ENCODE peak calls at places on chromosomes 3 and 15, in nine cellular contexts. T is suprapubic skin; N is cardiac muscle cell; R is stimulated activated naive CD4-positive, alpha-beta T cell; C is mucosa of descending colon; B is ovary; W is coronary artery; D is osteocyte; X is type B pancreatic cell. Q is an unnamed sample.

GRCh38 chr3:161222662-161223061 is 1.6 kb downstream of the NMD3 start:
- DNase-seq in X (no peak), R (no peak), T (no peak), B (no peak), N (no peak), C (no peak), W (no peak), D (no peak), Q (no peak)

GRCh38 chr15:62264196-62264595 is 99.1 kb upstream of the C2CD4B start:
- DNase-seq in X (no peak), N (no peak), C (no peak), D (no peak), R (no peak), T (no peak), W (no peak), B (no peak), Q (no peak)

GRCh38 chr15:91491131-91491950 is 362.2 kb upstream of the SLCO3A1 start:
- DNase-seq in X (no peak), B (no peak), N (no peak), T (no peak), D (no peak), W (no peak), R (no peak), C (no peak), Q (no peak)

GRCh38 chr3:56884387-56884786 is 82.6 kb upstream of the ARHGEF3 start:
- DNase-seq in N (no peak), B (no peak), T (no peak), C (no peak), R (no peak), D (no peak), X (no peak), W (no peak), Q (no peak)

GRCh38 chr15:76152197-76152596 is 92.4 kb downstream of the TMEM266 start:
- DNase-seq in D (no peak), B (no peak), T (no peak), X (no peak), R (no peak), N (no peak), W (no peak), C (no peak), Q (no peak)

GRCh38 chr3:33174711-33175409 is 43.8 kb downstream of the SUSD5 start:
- DNase-seq in R (no peak), T (no peak), D (peak; percentile 81), B (no peak), X (no peak), C (no peak), N (no peak), W (no peak), Q (no peak)

GRCh38 chr15:70421197-70421482 is 323.4 kb upstream of the TLE3 start:
- DNase-seq in X (no peak), C (no peak), R (no peak), D (no peak), T (no peak), N (no peak), B (no peak), W (no peak), Q (no peak)

GRCh38 chr3:167976880-167977498 is 118.7 kb downstream of the GOLIM4 start:
- DNase-seq in D (no peak), T (no peak), N (no peak), C (no peak), W (no peak), X (no peak), R (no peak), B (no peak), Q (no peak)

GRCh38 chr3:4474683-4475490 is 7.8 kb upstream of the SUMF1 start:
- DNase-seq in D (no peak), T (no peak), C (no peak), R (no peak), W (peak; percentile 83), N (no peak), B (no peak), X (no peak), Q (no peak)

GRCh38 chr3:173887888-173888287 is 490.3 kb downstream of the NLGN1 start:
- DNase-seq in D (no peak), C (no peak), T (no peak), W (no peak), N (no peak), R (no peak), X (no peak), B (no peak), Q (no peak)

GRCh38 chr15:77027111-77027696 is 32.3 kb downstream of the PSTPIP1 start:
- DNase-seq in B (no peak), C (no peak), R (no peak), W (peak; percentile 62), D (no peak), X (peak; percentile 49), T (peak; percentile 26), N (no peak), Q (no peak)

GRCh38 chr3:64716110-64716509 is 28.3 kb upstream of the ADAMTS9 start:
- DNase-seq in T (no peak), X (no peak), R (no peak), C (no peak), D (no peak), W (no peak), N (no peak), B (no peak), Q (no peak)

GRCh38 chr3:107752202-107752990 is 229.6 kb downstream of the BBX start:
- DNase-seq in X (no peak), C (no peak), T (no peak), W (no peak), D (no peak), N (peak; percentile 44), R (no peak), B (no peak), Q (peak; percentile 87)

GRCh38 chr3:12985148-12985547 is 88.1 kb downstream of the IQSEC1 start:
- DNase-seq in D (no peak), T (no peak), R (no peak), N (no peak), W (no peak), C (no peak), X (no peak), B (no peak), Q (no peak)

GRCh38 chr15:64813075-64813474 is 12.4 kb downstream of the PIF1 start:
- DNase-seq in D (no peak), R (no peak), T (no peak), X (no peak), C (no peak), W (no peak), B (no peak), N (peak; percentile 75), Q (no peak)

GRCh38 chr15:62059818-62060115 is 480 bp downstream of the VPS13C start:
- DNase-seq in C (peak; percentile 78), R (peak; percentile 76), D (no peak), X (no peak), T (peak; percentile 73), W (no peak), B (peak; percentile 58), N (peak; percentile 54), Q (no peak)

GRCh38 chr3:4935347-4935746 is 43.9 kb upstream of the BHLHE40 start:
- DNase-seq in W (no peak), C (no peak), B (no peak), T (no peak), N (no peak), R (no peak), D (no peak), X (no peak), Q (no peak)

GRCh38 chr15:27770086-27770607 is 329.0 kb downstream of the OCA2 start:
- DNase-seq in X (peak; percentile 62), D (no peak), T (no peak), N (no peak), R (no peak), W (no peak), C (no peak), B (no peak), Q (no peak)

GRCh38 chr3:43726511-43726910 is 35.8 kb downstream of the ABHD5 start:
- DNase-seq in C (no peak), N (no peak), X (no peak), D (no peak), R (no peak), W (no peak), T (no peak), B (no peak), Q (no peak)

GRCh38 chr3:72080101-72080500 is 295.2 kb upstream of the PROK2 start:
- DNase-seq in B (no peak), X (no peak), T (no peak), R (no peak), C (no peak), W (no peak), N (no peak), D (no peak), Q (no peak)

GRCh38 chr3:125334675-125335560 is 40.2 kb downstream of the ZNF148 start:
- DNase-seq in X (no peak), N (no peak), T (no peak), R (no peak), D (no peak), B (no peak), W (no peak), C (no peak), Q (no peak)

GRCh38 chr3:168426196-168426595 is 330.5 kb upstream of the GOLIM4 start:
- DNase-seq in T (no peak), B (no peak), C (no peak), R (no peak), W (no peak), D (no peak), N (no peak), X (no peak), Q (no peak)

GRCh38 chr3:195727596-195728195 is 6.9 kb downstream of the MUC20 start:
- DNase-seq in C (no peak), T (no peak), N (no peak), R (no peak), D (no peak), X (no peak), W (no peak), B (no peak), Q (no peak)

GRCh38 chr15:83762367-83762766 is 108.4 kb downstream of the ADAMTSL3 start:
- DNase-seq in D (no peak), W (no peak), B (no peak), R (no peak), N (no peak), X (no peak), T (no peak), C (no peak), Q (no peak)

GRCh38 chr3:161072076-161072697 is 33.0 kb downstream of the B3GALNT1 start:
- DNase-seq in D (no peak), T (no peak), N (no peak), C (no peak), R (no peak), W (no peak), X (no peak), B (no peak), Q (no peak)

GRCh38 chr15:100226107-100226506 is 115.7 kb downstream of the ADAMTS17 start:
- DNase-seq in B (no peak), R (no peak), X (no peak), D (no peak), T (no peak), C (no peak), N (no peak), W (no peak), Q (no peak)

GRCh38 chr3:43288850-43289249 is 2.5 kb downstream of the SNRK start:
- DNase-seq in C (no peak), B (no peak), X (no peak), T (no peak), R (peak; percentile 36), W (no peak), D (no peak), N (no peak), Q (no peak)

GRCh38 chr3:164794099-164794498 is 284.2 kb downstream of the SI start:
- DNase-seq in C (no peak), D (no peak), W (no peak), N (no peak), B (no peak), X (no peak), T (no peak), R (no peak), Q (no peak)